ENCODE peak calls at places on chromosome 3, in eight cellular contexts. One of them, this sample, is unnamed.

GRCh38 chr3:42762046-42762724 is 10.9 kb downstream of the CCDC13 start:
- DNase-seq in brain microvascular endothelial cell: no peak
- DNase-seq in sigmoid colon: no peak
- DNase-seq in cardiac muscle cell: no peak
- DNase-seq in right lobe of liver: no peak
- DNase-seq in K562: no peak
- DNase-seq in tibial artery: no peak
- DNase-seq in heart left ventricle: no peak
- DNase-seq in this sample: no peak

GRCh38 chr3:38579146-38579545 is 70.3 kb downstream of the SCN5A start:
- DNase-seq in right lobe of liver: no peak
- DNase-seq in sigmoid colon: no peak
- DNase-seq in heart left ventricle: peak; percentile 90
- DNase-seq in cardiac muscle cell: peak; percentile 17
- DNase-seq in brain microvascular endothelial cell: peak; percentile 35
- DNase-seq in tibial artery: peak; percentile 43
- DNase-seq in K562: no peak
- DNase-seq in this sample: peak; percentile 39

GRCh38 chr3:124663690-124664089 is 66.6 kb upstream of the UMPS start:
- DNase-seq in heart left ventricle: no peak
- DNase-seq in cardiac muscle cell: peak; percentile 27
- DNase-seq in right lobe of liver: no peak
- DNase-seq in sigmoid colon: no peak
- DNase-seq in tibial artery: no peak
- DNase-seq in brain microvascular endothelial cell: peak; percentile 18
- DNase-seq in K562: no peak
- DNase-seq in this sample: peak; percentile 27

GRCh38 chr3:188513662-188514328 is 359.8 kb downstream of the LPP start:
- DNase-seq in K562: no peak
- DNase-seq in sigmoid colon: no peak
- DNase-seq in tibial artery: no peak
- DNase-seq in right lobe of liver: no peak
- DNase-seq in cardiac muscle cell: no peak
- DNase-seq in brain microvascular endothelial cell: peak; percentile 53
- DNase-seq in heart left ventricle: no peak
- DNase-seq in this sample: no peak

GRCh38 chr3:68088216-68088615 is 433.8 kb upstream of the SUCLG2 start:
- DNase-seq in sigmoid colon: no peak
- DNase-seq in tibial artery: no peak
- DNase-seq in brain microvascular endothelial cell: no peak
- DNase-seq in K562: no peak
- DNase-seq in heart left ventricle: no peak
- DNase-seq in right lobe of liver: no peak
- DNase-seq in cardiac muscle cell: no peak
- DNase-seq in this sample: no peak

GRCh38 chr3:42123012-42123581 is 31.9 kb downstream of the TRAK1 start:
- DNase-seq in tibial artery: peak; percentile 63
- DNase-seq in cardiac muscle cell: peak; percentile 55
- DNase-seq in sigmoid colon: peak; percentile 60
- DNase-seq in brain microvascular endothelial cell: peak; percentile 70
- DNase-seq in K562: no peak
- DNase-seq in heart left ventricle: no peak
- DNase-seq in right lobe of liver: no peak
- DNase-seq in this sample: peak; percentile 83

GRCh38 chr3:22959593-22959992 is 243.5 kb upstream of the UBE2E2 start:
- DNase-seq in cardiac muscle cell: no peak
- DNase-seq in brain microvascular endothelial cell: no peak
- DNase-seq in heart left ventricle: no peak
- DNase-seq in K562: no peak
- DNase-seq in right lobe of liver: no peak
- DNase-seq in tibial artery: no peak
- DNase-seq in sigmoid colon: no peak
- DNase-seq in this sample: no peak

GRCh38 chr3:3170998-3171397 is 8.5 kb downstream of the CRBN start:
- DNase-seq in heart left ventricle: no peak
- DNase-seq in brain microvascular endothelial cell: no peak
- DNase-seq in cardiac muscle cell: peak; percentile 50
- DNase-seq in sigmoid colon: no peak
- DNase-seq in right lobe of liver: no peak
- DNase-seq in tibial artery: no peak
- DNase-seq in K562: no peak
- DNase-seq in this sample: peak; percentile 39

GRCh38 chr3:194730369-194730768 is 44.7 kb downstream of the FAM43A start:
- DNase-seq in brain microvascular endothelial cell: no peak
- DNase-seq in tibial artery: no peak
- DNase-seq in K562: no peak
- DNase-seq in cardiac muscle cell: no peak
- DNase-seq in heart left ventricle: no peak
- DNase-seq in right lobe of liver: no peak
- DNase-seq in sigmoid colon: no peak
- DNase-seq in this sample: peak; percentile 93

GRCh38 chr3:56314842-56315241 is 153.4 kb downstream of the ERC2 start:
- DNase-seq in tibial artery: no peak
- DNase-seq in K562: no peak
- DNase-seq in sigmoid colon: no peak
- DNase-seq in brain microvascular endothelial cell: peak; percentile 52
- DNase-seq in right lobe of liver: no peak
- DNase-seq in heart left ventricle: no peak
- DNase-seq in cardiac muscle cell: peak; percentile 80
- DNase-seq in this sample: peak; percentile 24

GRCh38 chr3:123076496-123077418 is 9.9 kb downstream of the PDIA5 start:
- DNase-seq in brain microvascular endothelial cell: no peak
- DNase-seq in tibial artery: peak; percentile 92
- DNase-seq in K562: no peak
- DNase-seq in heart left ventricle: peak; percentile 78
- DNase-seq in cardiac muscle cell: no peak
- DNase-seq in sigmoid colon: peak; percentile 89
- DNase-seq in right lobe of liver: peak; percentile 73
- DNase-seq in this sample: no peak

GRCh38 chr3:11120091-11120845 is 34.0 kb upstream of the HRH1 start:
- DNase-seq in brain microvascular endothelial cell: no peak
- DNase-seq in right lobe of liver: no peak
- DNase-seq in sigmoid colon: no peak
- DNase-seq in K562: peak; percentile 5
- DNase-seq in tibial artery: peak; percentile 80
- DNase-seq in cardiac muscle cell: peak; percentile 72
- DNase-seq in heart left ventricle: no peak
- DNase-seq in this sample: peak; percentile 22

GRCh38 chr3:72820405-72820804 is 27.8 kb downstream of the SHQ1 start:
- DNase-seq in heart left ventricle: no peak
- DNase-seq in brain microvascular endothelial cell: peak; percentile 41
- DNase-seq in K562: no peak
- DNase-seq in right lobe of liver: no peak
- DNase-seq in cardiac muscle cell: peak; percentile 81
- DNase-seq in tibial artery: no peak
- DNase-seq in sigmoid colon: no peak
- DNase-seq in this sample: peak; percentile 11

GRCh38 chr3:18641916-18642315 is 216.8 kb upstream of the SATB1 start:
- DNase-seq in right lobe of liver: no peak
- DNase-seq in heart left ventricle: no peak
- DNase-seq in K562: no peak
- DNase-seq in sigmoid colon: no peak
- DNase-seq in cardiac muscle cell: no peak
- DNase-seq in brain microvascular endothelial cell: no peak
- DNase-seq in tibial artery: no peak
- DNase-seq in this sample: no peak

GRCh38 chr3:62036726-62037125 is 336.6 kb downstream of the FEZF2 start:
- DNase-seq in right lobe of liver: no peak
- DNase-seq in K562: no peak
- DNase-seq in tibial artery: no peak
- DNase-seq in cardiac muscle cell: no peak
- DNase-seq in brain microvascular endothelial cell: no peak
- DNase-seq in sigmoid colon: no peak
- DNase-seq in heart left ventricle: no peak
- DNase-seq in this sample: peak; percentile 37

GRCh38 chr3:72453686-72454085 is 394.6 kb downstream of the SHQ1 start:
- DNase-seq in heart left ventricle: no peak
- DNase-seq in right lobe of liver: no peak
- DNase-seq in cardiac muscle cell: no peak
- DNase-seq in K562: no peak
- DNase-seq in sigmoid colon: no peak
- DNase-seq in brain microvascular endothelial cell: no peak
- DNase-seq in tibial artery: no peak
- DNase-seq in this sample: no peak

GRCh38 chr3:9947025-9947995 is 4.9 kb downstream of the PRRT3 start:
- DNase-seq in K562: no peak
- DNase-seq in sigmoid colon: peak; percentile 91
- DNase-seq in heart left ventricle: peak; percentile 84
- DNase-seq in right lobe of liver: peak; percentile 80
- DNase-seq in tibial artery: peak; percentile 89
- DNase-seq in brain microvascular endothelial cell: peak; percentile 38
- DNase-seq in cardiac muscle cell: peak; percentile 78
- DNase-seq in this sample: peak; percentile 86

GRCh38 chr3:80696280-80696679 is 928.5 kb upstream of the ROBO1 start:
- DNase-seq in tibial artery: no peak
- DNase-seq in cardiac muscle cell: no peak
- DNase-seq in sigmoid colon: no peak
- DNase-seq in heart left ventricle: no peak
- DNase-seq in brain microvascular endothelial cell: no peak
- DNase-seq in K562: no peak
- DNase-seq in right lobe of liver: no peak
- DNase-seq in this sample: peak; percentile 87

GRCh38 chr3:150545419-150546225 is 674 bp downstream of the SERP1 start:
- DNase-seq in heart left ventricle: peak; percentile 81
- DNase-seq in sigmoid colon: peak; percentile 81
- DNase-seq in K562: no peak
- DNase-seq in right lobe of liver: peak; percentile 62
- DNase-seq in brain microvascular endothelial cell: no peak
- DNase-seq in tibial artery: peak; percentile 68
- DNase-seq in cardiac muscle cell: peak; percentile 13
- DNase-seq in this sample: peak; percentile 44
- TF ChIP-seq CTCF in heart left ventricle: no peak
- TF ChIP-seq CTCF in sigmoid colon: no peak
- TF ChIP-seq CTCF in K562: peak; percentile 8
- TF ChIP-seq CTCF in right lobe of liver: no peak
- TF ChIP-seq CTCF in brain microvascular endothelial cell: no peak
- TF ChIP-seq CTCF in tibial artery: no peak
- TF ChIP-seq CTCF in cardiac muscle cell: no peak
- TF ChIP-seq CTCF in this sample: peak; percentile 8

GRCh38 chr3:118818386-118818785 is 216.3 kb downstream of the IGSF11 start:
- DNase-seq in heart left ventricle: no peak
- DNase-seq in right lobe of liver: peak; percentile 35
- DNase-seq in tibial artery: no peak
- DNase-seq in cardiac muscle cell: peak; percentile 19
- DNase-seq in K562: no peak
- DNase-seq in sigmoid colon: no peak
- DNase-seq in brain microvascular endothelial cell: no peak
- DNase-seq in this sample: peak; percentile 27

GRCh38 chr3:118823626-118824025 is 211.0 kb downstream of the IGSF11 start:
- DNase-seq in sigmoid colon: no peak
- DNase-seq in heart left ventricle: no peak
- DNase-seq in cardiac muscle cell: no peak
- DNase-seq in brain microvascular endothelial cell: no peak
- DNase-seq in K562: no peak
- DNase-seq in right lobe of liver: no peak
- DNase-seq in tibial artery: no peak
- DNase-seq in this sample: no peak

GRCh38 chr3:118813472-118813871 is 221.2 kb downstream of the IGSF11 start:
- DNase-seq in cardiac muscle cell: no peak
- DNase-seq in sigmoid colon: no peak
- DNase-seq in tibial artery: no peak
- DNase-seq in brain microvascular endothelial cell: no peak
- DNase-seq in K562: no peak
- DNase-seq in heart left ventricle: no peak
- DNase-seq in right lobe of liver: no peak
- DNase-seq in this sample: no peak

DNA sequence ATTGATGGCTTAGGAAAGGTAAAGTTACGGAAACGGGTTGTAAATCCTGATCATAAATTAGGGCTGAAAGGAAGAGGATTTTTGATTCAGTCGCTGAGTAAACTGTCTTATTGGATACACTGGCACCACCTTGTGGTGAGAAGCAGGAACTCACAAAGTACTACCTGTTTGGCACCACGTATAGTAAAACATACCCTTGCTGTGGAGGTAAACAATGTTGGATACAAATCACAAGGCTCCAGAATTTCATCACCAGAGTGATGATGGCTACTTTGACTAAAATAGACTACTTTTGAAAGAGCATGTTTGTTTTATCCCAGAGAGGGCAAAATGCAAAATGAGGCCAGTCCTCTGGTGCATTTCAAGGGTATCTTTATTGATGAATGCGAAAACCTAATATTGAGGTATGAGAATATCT is 216.9 kb downstream of the IGSF11 start:
- DNase-seq in tibial artery: no peak
- DNase-seq in right lobe of liver: no peak
- DNase-seq in K562: peak; percentile 33
- DNase-seq in heart left ventricle: no peak
- DNase-seq in brain microvascular endothelial cell: peak; percentile 54
- DNase-seq in sigmoid colon: no peak
- DNase-seq in cardiac muscle cell: peak; percentile 65
- DNase-seq in this sample: peak; percentile 75
- TF ChIP-seq CTCF in tibial artery: peak; percentile 48
- TF ChIP-seq CTCF in right lobe of liver: peak; percentile 79
- TF ChIP-seq CTCF in K562: peak; percentile 36
- TF ChIP-seq CTCF in heart left ventricle: peak; percentile 69
- TF ChIP-seq CTCF in brain microvascular endothelial cell: peak; percentile 80
- TF ChIP-seq CTCF in sigmoid colon: no peak
- TF ChIP-seq CTCF in cardiac muscle cell: peak; percentile 85
- TF ChIP-seq CTCF in this sample: peak; percentile 93

GRCh38 chr3:149541091-149541491 is 66.6 kb downstream of the TM4SF4 start:
- DNase-seq in cardiac muscle cell: peak; percentile 29
- DNase-seq in K562: no peak
- DNase-seq in tibial artery: no peak
- DNase-seq in sigmoid colon: no peak
- DNase-seq in right lobe of liver: no peak
- DNase-seq in heart left ventricle: no peak
- DNase-seq in brain microvascular endothelial cell: peak; percentile 29
- DNase-seq in this sample: no peak
- TF ChIP-seq CTCF in cardiac muscle cell: peak; percentile 21
- TF ChIP-seq CTCF in K562: no peak
- TF ChIP-seq CTCF in tibial artery: peak; percentile 17
- TF ChIP-seq CTCF in sigmoid colon: no peak
- TF ChIP-seq CTCF in right lobe of liver: no peak
- TF ChIP-seq CTCF in heart left ventricle: no peak
- TF ChIP-seq CTCF in brain microvascular endothelial cell: peak; percentile 53
- TF ChIP-seq CTCF in this sample: no peak

GRCh38 chr3:170033489-170033888 is 4.3 kb upstream of the GPR160 start:
- DNase-seq in sigmoid colon: no peak
- DNase-seq in K562: no peak
- DNase-seq in brain microvascular endothelial cell: no peak
- DNase-seq in right lobe of liver: no peak
- DNase-seq in heart left ventricle: no peak
- DNase-seq in cardiac muscle cell: no peak
- DNase-seq in tibial artery: no peak
- DNase-seq in this sample: no peak

GRCh38 chr3:170040283-170040907 is 2.6 kb downstream of the GPR160 start:
- DNase-seq in heart left ventricle: no peak
- DNase-seq in right lobe of liver: no peak
- DNase-seq in brain microvascular endothelial cell: no peak
- DNase-seq in K562: no peak
- DNase-seq in sigmoid colon: no peak
- DNase-seq in tibial artery: no peak
- DNase-seq in cardiac muscle cell: no peak
- DNase-seq in this sample: peak; percentile 18

GRCh38 chr3:170043506-170043905 is 5.7 kb downstream of the GPR160 start:
- DNase-seq in sigmoid colon: no peak
- DNase-seq in heart left ventricle: no peak
- DNase-seq in tibial artery: no peak
- DNase-seq in right lobe of liver: no peak
- DNase-seq in cardiac muscle cell: no peak
- DNase-seq in K562: no peak
- DNase-seq in brain microvascular endothelial cell: no peak
- DNase-seq in this sample: no peak

GRCh38 chr3:170037463-170038433 is at the start of gene GPR160:
- DNase-seq in sigmoid colon: no peak
- DNase-seq in cardiac muscle cell: peak; percentile 48
- DNase-seq in K562: peak; percentile 79
- DNase-seq in heart left ventricle: peak; percentile 91
- DNase-seq in tibial artery: peak; percentile 70
- DNase-seq in brain microvascular endothelial cell: peak; percentile 31
- DNase-seq in right lobe of liver: peak; percentile 89
- DNase-seq in this sample: peak; percentile 45

GRCh38 chr3:170038434-170039110 is 777 bp downstream of the GPR160 start:
- DNase-seq in heart left ventricle: no peak
- DNase-seq in right lobe of liver: peak; percentile 54
- DNase-seq in sigmoid colon: no peak
- DNase-seq in tibial artery: no peak
- DNase-seq in cardiac muscle cell: no peak
- DNase-seq in K562: no peak
- DNase-seq in brain microvascular endothelial cell: no peak
- DNase-seq in this sample: peak; percentile 7
- TF ChIP-seq CTCF in heart left ventricle: no peak
- TF ChIP-seq CTCF in right lobe of liver: peak; percentile 7
- TF ChIP-seq CTCF in sigmoid colon: no peak
- TF ChIP-seq CTCF in tibial artery: no peak
- TF ChIP-seq CTCF in cardiac muscle cell: no peak
- TF ChIP-seq CTCF in K562: peak; percentile 6
- TF ChIP-seq CTCF in brain microvascular endothelial cell: peak; percentile 30
- TF ChIP-seq CTCF in this sample: no peak

This sample was measured in epithelial cell of esophagus.